ENCODE peak calls at places on chromosomes 11 and 22, in four cellular contexts. V, F, M and U are unnamed samples.

GRCh38 chr11:78465169-78465942 is 47.7 kb upstream of the GAB2 start:
- DNase-seq in V (no peak), F (no peak), M (no peak), U (no peak)

GRCh38 chr11:113664069-113664980 is 41.8 kb downstream of the TMPRSS5 start:
- DNase-seq in V (no peak), F (no peak), M (peak; percentile 90), U (no peak)

GRCh38 chr11:97963528-97964331 is 1057.0 kb upstream of the CNTN5 start:
- DNase-seq in V (no peak), F (no peak), M (peak; percentile 27), U (no peak)

GRCh38 chr22:49333206-49333605 is 494.5 kb downstream of the BRD1 start:
- DNase-seq in V (no peak), F (no peak), M (no peak), U (no peak)

GRCh38 chr22:29994027-29994715 is 86.1 kb upstream of the HORMAD2 start:
- DNase-seq in V (no peak), F (no peak), M (peak; percentile 74), U (no peak)

GRCh38 chr11:77167791-77168190 is 39.7 kb downstream of the MYO7A start:
- DNase-seq in V (no peak), F (no peak), M (no peak), U (no peak)

GRCh38 chr22:49212002-49212401 is 615.7 kb downstream of the BRD1 start:
- DNase-seq in V (no peak), F (peak; percentile 10), M (no peak), U (no peak)

GRCh38 chr22:46300491-46300890 is 3.8 kb downstream of the GTSE1 start:
- DNase-seq in V (no peak), F (no peak), M (no peak), U (no peak)

GRCh38 chr22:46798366-46799057 is 36.1 kb downstream of the TBC1D22A start:
- DNase-seq in V (peak; percentile 80), F (peak; percentile 66), M (peak; percentile 75), U (no peak)

GRCh38 chr11:118791961-118792578 is 1.1 kb upstream of the DDX6 start:
- DNase-seq in V (peak; percentile 28), F (peak; percentile 43), M (no peak), U (no peak)

GRCh38 chr11:20097319-20098221 is 62.7 kb downstream of the DBX1 start:
- DNase-seq in V (no peak), F (peak; percentile 64), M (peak; percentile 65), U (peak; percentile 88)

GRCh38 chr11:6825333-6825744 is 20.1 kb upstream of the OR10A5 start:
- DNase-seq in V (no peak), F (no peak), M (no peak), U (no peak)

GRCh38 chr11:2096919-2097301 is 42.3 kb downstream of the IGF2 start:
- DNase-seq in V (no peak), F (no peak), M (no peak), U (no peak)

GRCh38 chr11:115132829-115133228 is 371.4 kb downstream of the CADM1 start:
- DNase-seq in V (no peak), F (no peak), M (no peak), U (no peak)

GRCh38 chr22:37416806-37417205 is 10.5 kb downstream of the ELFN2 start:
- DNase-seq in V (peak; percentile 36), F (no peak), M (no peak), U (no peak)

GRCh38 chr11:27757953-27758352 is 57.7 kb upstream of the BDNF start:
- DNase-seq in V (no peak), F (no peak), M (no peak), U (peak; percentile 64)

GRCh38 chr11:90650124-90650523 is 427.3 kb upstream of the CHORDC1 start:
- DNase-seq in V (no peak), F (no peak), M (no peak), U (no peak)

GRCh38 chr11:123590296-123590912 is 64.0 kb downstream of the SCN3B start:
- DNase-seq in V (peak; percentile 54), F (no peak), M (peak; percentile 7), U (peak; percentile 23)

GRCh38 chr11:119339581-119340334 is 925 bp downstream of the C1QTNF5 start:
- DNase-seq in V (peak; percentile 74), F (peak; percentile 61), M (peak; percentile 60), U (no peak)

GRCh38 chr11:36631704-36632287 is 33.8 kb upstream of the RAG2 start:
- DNase-seq in V (no peak), F (no peak), M (no peak), U (no peak)

GRCh38 chr22:21700822-21701221 is 34.8 kb downstream of the YPEL1 start:
- DNase-seq in V (no peak), F (no peak), M (no peak), U (no peak)

GRCh38 chr11:77547863-77548551 is 41.7 kb upstream of the AQP11 start:
- DNase-seq in V (peak; percentile 56), F (peak; percentile 30), M (peak; percentile 74), U (peak; percentile 27)

GRCh38 chr11:8654503-8654902 is 28.0 kb downstream of the TRIM66 start:
- DNase-seq in V (no peak), F (no peak), M (no peak), U (no peak)

GRCh38 chr22:27662359-27663030 is 139.1 kb downstream of the MN1 start:
- DNase-seq in V (peak; percentile 46), F (peak; percentile 44), M (peak; percentile 95), U (no peak)

GRCh38 chr22:49380095-49380827 is 447.4 kb downstream of the BRD1 start:
- DNase-seq in V (no peak), F (no peak), M (no peak), U (no peak)

GRCh38 chr11:34654491-34655334 is 33.8 kb downstream of the EHF start:
- DNase-seq in V (peak; percentile 87), F (peak; percentile 74), M (peak; percentile 88), U (peak; percentile 56)

GRCh38 chr11:108591893-108592292 is 1.7 kb downstream of the EXPH5 start:
- DNase-seq in V (no peak), F (no peak), M (no peak), U (no peak)

GRCh38 chr11:26842458-26842841 is 120.6 kb upstream of the SLC5A12 start:
- DNase-seq in V (no peak), F (peak; percentile 51), M (peak; percentile 54), U (peak; percentile 57)

GRCh38 chr11:95977534-95978174 is 53.7 kb upstream of the MTMR2 start:
- DNase-seq in V (no peak), F (no peak), M (peak; percentile 46), U (no peak)

GRCh38 chr22:36144886-36145541 is 15.5 kb downstream of the APOL3 start:
- DNase-seq in V (peak; percentile 64), F (peak; percentile 63), M (peak; percentile 74), U (peak; percentile 21)

GRCh38 chr22:32880906-32881596 is 79.5 kb downstream of the TIMP3 start:
- DNase-seq in V (peak; percentile 40), F (no peak), M (peak; percentile 90), U (peak; percentile 53)

GRCh38 chr11:92711913-92712312 is 257.5 kb upstream of the MTNR1B start:
- DNase-seq in V (no peak), F (no peak), M (no peak), U (no peak)

GRCh38 chr22:49352361-49353169 is 475.1 kb downstream of the BRD1 start:
- DNase-seq in V (no peak), F (no peak), M (no peak), U (no peak)

GRCh38 chr11:86594746-86595145 is 77.7 kb downstream of the ME3 start:
- DNase-seq in V (no peak), F (no peak), M (no peak), U (no peak)

GRCh38 chr11:75474878-75475766 is 42.1 kb upstream of the KLHL35 start:
- DNase-seq in V (peak; percentile 29), F (no peak), M (peak; percentile 79), U (no peak)

GRCh38 chr11:93143800-93144199 is 54.0 kb downstream of the SLC36A4 start:
- DNase-seq in V (no peak), F (no peak), M (peak; percentile 4), U (no peak)

GRCh38 chr11:10920205-10920604 is 62.4 kb upstream of the ZBED5 start:
- DNase-seq in V (no peak), F (no peak), M (peak; percentile 93), U (peak; percentile 56)

GRCh38 chr22:25419247-25420113 is 145.0 kb upstream of the GRK3 start:
- DNase-seq in V (no peak), F (peak; percentile 74), M (no peak), U (no peak)
- H3K4me3 ChIP-seq in V (no peak overlapping the region), F (no peak overlapping the region), M (no peak overlapping the region), U (peak overlapping the region; percentile 14)

DNA sequence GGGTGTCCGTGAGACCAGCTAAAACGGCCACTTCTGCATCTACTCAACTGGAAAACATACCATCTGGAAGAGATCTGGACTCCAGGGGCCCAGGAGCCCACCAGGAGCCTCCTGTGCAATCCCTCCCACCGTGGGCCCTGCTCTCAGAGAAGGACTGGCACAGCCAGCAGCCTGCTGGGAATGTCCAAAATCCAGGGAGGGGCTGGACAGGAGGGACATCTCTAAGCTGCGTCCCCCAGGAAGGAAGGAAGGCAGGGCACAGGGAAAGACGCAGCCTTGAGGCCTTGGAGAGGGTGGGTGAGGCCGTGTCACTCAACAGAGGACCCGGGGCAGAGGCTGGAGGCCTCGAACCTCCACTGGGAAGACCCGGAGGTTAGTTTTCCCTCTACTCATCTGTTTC is 78.0 kb downstream of the PHF21B start:
- DNase-seq in V (no peak), F (no peak), M (no peak), U (no peak)
- H3K4me3 ChIP-seq in V (no peak overlapping the region), F (no peak overlapping the region), M (no peak overlapping the region), U (no peak overlapping the region)

DNA sequence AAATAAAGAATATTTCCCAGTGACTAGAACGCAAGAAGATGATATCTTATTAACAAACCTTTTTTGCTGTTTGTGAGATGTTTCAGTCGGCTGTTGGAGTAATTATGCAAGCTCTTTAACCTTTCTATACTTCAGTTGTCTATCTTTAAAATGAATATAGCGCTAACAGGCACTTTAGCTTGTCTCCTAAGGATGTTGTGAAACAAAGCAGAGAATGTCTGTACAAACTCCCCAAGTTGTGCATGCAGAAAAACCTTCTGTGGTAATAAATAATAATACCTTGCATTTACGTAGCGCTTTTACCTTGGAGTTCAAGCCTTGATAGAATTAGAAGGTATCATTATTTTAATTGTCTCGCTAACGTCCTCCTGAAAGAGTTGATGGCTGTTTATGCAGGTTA is 1.9 kb upstream of the KDM2A start:
- DNase-seq in V (no peak), F (no peak), M (peak; percentile 13), U (no peak)
- H3K4me3 ChIP-seq in V (no peak overlapping the region), F (no peak overlapping the region), M (no peak overlapping the region), U (no peak overlapping the region)

GRCh38 chr22:39114157-39114511 is 17.1 kb downstream of the APOBEC3H start:
- DNase-seq in V (no peak), F (no peak), M (no peak), U (no peak)
- H3K4me3 ChIP-seq in V (no peak overlapping the region), F (no peak overlapping the region), M (no peak overlapping the region), U (no peak overlapping the region)

GRCh38 chr22:39146256-39147101 is 6.0 kb downstream of the CBX7 start:
- DNase-seq in V (no peak), F (peak; percentile 24), M (no peak), U (no peak)
- H3K4me3 ChIP-seq in V (no peak overlapping the region), F (peak overlapping the region; percentile 81), M (peak overlapping the region; percentile 61), U (peak overlapping the region; percentile 90)

GRCh38 chr11:125465254-125465653 is 30.8 kb downstream of the FEZ1 start:
- DNase-seq in V (no peak), F (no peak), M (no peak), U (no peak)
- H3K4me3 ChIP-seq in V (no peak overlapping the region), F (no peak overlapping the region), M (no peak overlapping the region), U (no peak overlapping the region)

GRCh38 chr22:48090332-48090672 is 1327.9 kb downstream of the TBC1D22A start:
- DNase-seq in V (no peak), F (no peak), M (no peak), U (no peak)
- H3K4me3 ChIP-seq in V (no peak overlapping the region), F (no peak overlapping the region), M (no peak overlapping the region), U (no peak overlapping the region)